ENCODE peak calls at places on chromosomes 11 and 22, in ten cellular contexts. One of them, this sample, is unnamed.

GRCh38 chr11:130719516-130719915 is 196.8 kb downstream of the SNX19 start:
- DNase-seq in SK-N-SH: no peak
- DNase-seq in right cardiac atrium: no peak
- DNase-seq in stimulated activated CD4-positive, alpha-beta T cell treated with anti-CD3 and anti-CD28 coated beads, Interleukin-1b, Interleukin-23, amount 100 ng/mL, for 48 hours: no peak
- DNase-seq in activated naive CD4-positive, alpha-beta T cell: no peak
- DNase-seq in AG09319: no peak
- DNase-seq in PC-9: no peak
- DNase-seq in NCI-H1417: no peak
- DNase-seq in stimulated activated naive CD4-positive, alpha-beta T cell: no peak
- DNase-seq in hepatocyte: no peak
- DNase-seq in this sample: no peak

GRCh38 chr22:22812031-22812905 is 75.3 kb upstream of the IGLL5 start:
- DNase-seq in SK-N-SH: no peak
- DNase-seq in stimulated activated naive CD4-positive, alpha-beta T cell: no peak
- DNase-seq in PC-9: no peak
- DNase-seq in NCI-H1417: no peak
- DNase-seq in hepatocyte: no peak
- DNase-seq in activated naive CD4-positive, alpha-beta T cell: no peak
- DNase-seq in right cardiac atrium: no peak
- DNase-seq in stimulated activated CD4-positive, alpha-beta T cell treated with anti-CD3 and anti-CD28 coated beads, Interleukin-1b, Interleukin-23, amount 100 ng/mL, for 48 hours: no peak
- DNase-seq in AG09319: no peak
- DNase-seq in this sample: no peak

GRCh38 chr11:86805873-86806310 is 5.5 kb downstream of the PRSS23 start:
- DNase-seq in hepatocyte: no peak
- DNase-seq in stimulated activated CD4-positive, alpha-beta T cell treated with anti-CD3 and anti-CD28 coated beads, Interleukin-1b, Interleukin-23, amount 100 ng/mL, for 48 hours: peak; percentile 65
- DNase-seq in PC-9: no peak
- DNase-seq in NCI-H1417: no peak
- DNase-seq in SK-N-SH: no peak
- DNase-seq in stimulated activated naive CD4-positive, alpha-beta T cell: no peak
- DNase-seq in activated naive CD4-positive, alpha-beta T cell: no peak
- DNase-seq in right cardiac atrium: peak; percentile 39
- DNase-seq in AG09319: no peak
- DNase-seq in this sample: peak; percentile 52

GRCh38 chr22:46066691-46067090 is 83.6 kb upstream of the PPARA start:
- DNase-seq in hepatocyte: no peak
- DNase-seq in NCI-H1417: no peak
- DNase-seq in AG09319: no peak
- DNase-seq in stimulated activated CD4-positive, alpha-beta T cell treated with anti-CD3 and anti-CD28 coated beads, Interleukin-1b, Interleukin-23, amount 100 ng/mL, for 48 hours: no peak
- DNase-seq in PC-9: no peak
- DNase-seq in SK-N-SH: no peak
- DNase-seq in activated naive CD4-positive, alpha-beta T cell: no peak
- DNase-seq in stimulated activated naive CD4-positive, alpha-beta T cell: no peak
- DNase-seq in right cardiac atrium: peak; percentile 45
- DNase-seq in this sample: peak; percentile 65

GRCh38 chr11:70292863-70293262 is 22.4 kb downstream of the PPFIA1 start:
- DNase-seq in activated naive CD4-positive, alpha-beta T cell: no peak
- DNase-seq in NCI-H1417: no peak
- DNase-seq in PC-9: no peak
- DNase-seq in SK-N-SH: no peak
- DNase-seq in stimulated activated CD4-positive, alpha-beta T cell treated with anti-CD3 and anti-CD28 coated beads, Interleukin-1b, Interleukin-23, amount 100 ng/mL, for 48 hours: no peak
- DNase-seq in right cardiac atrium: no peak
- DNase-seq in AG09319: no peak
- DNase-seq in hepatocyte: no peak
- DNase-seq in stimulated activated naive CD4-positive, alpha-beta T cell: no peak
- DNase-seq in this sample: no peak

GRCh38 chr11:122709042-122709760 is 53.7 kb downstream of the UBASH3B start:
- DNase-seq in AG09319: no peak
- DNase-seq in PC-9: peak; percentile 64
- DNase-seq in NCI-H1417: no peak
- DNase-seq in stimulated activated CD4-positive, alpha-beta T cell treated with anti-CD3 and anti-CD28 coated beads, Interleukin-1b, Interleukin-23, amount 100 ng/mL, for 48 hours: no peak
- DNase-seq in SK-N-SH: no peak
- DNase-seq in right cardiac atrium: no peak
- DNase-seq in activated naive CD4-positive, alpha-beta T cell: no peak
- DNase-seq in stimulated activated naive CD4-positive, alpha-beta T cell: no peak
- DNase-seq in hepatocyte: no peak
- DNase-seq in this sample: peak; percentile 88

GRCh38 chr11:96103721-96104120 is 179.8 kb upstream of the MTMR2 start:
- DNase-seq in right cardiac atrium: no peak
- DNase-seq in activated naive CD4-positive, alpha-beta T cell: no peak
- DNase-seq in PC-9: no peak
- DNase-seq in SK-N-SH: no peak
- DNase-seq in hepatocyte: no peak
- DNase-seq in AG09319: no peak
- DNase-seq in stimulated activated CD4-positive, alpha-beta T cell treated with anti-CD3 and anti-CD28 coated beads, Interleukin-1b, Interleukin-23, amount 100 ng/mL, for 48 hours: no peak
- DNase-seq in NCI-H1417: no peak
- DNase-seq in stimulated activated naive CD4-positive, alpha-beta T cell: no peak
- DNase-seq in this sample: no peak

GRCh38 chr11:122339661-122340060 is 223.6 kb upstream of the BLID start:
- DNase-seq in stimulated activated CD4-positive, alpha-beta T cell treated with anti-CD3 and anti-CD28 coated beads, Interleukin-1b, Interleukin-23, amount 100 ng/mL, for 48 hours: no peak
- DNase-seq in PC-9: no peak
- DNase-seq in hepatocyte: no peak
- DNase-seq in stimulated activated naive CD4-positive, alpha-beta T cell: no peak
- DNase-seq in activated naive CD4-positive, alpha-beta T cell: no peak
- DNase-seq in AG09319: no peak
- DNase-seq in right cardiac atrium: no peak
- DNase-seq in NCI-H1417: no peak
- DNase-seq in SK-N-SH: peak; percentile 14
- DNase-seq in this sample: no peak

GRCh38 chr22:26169312-26170111 is at the start of gene SEZ6L:
- DNase-seq in hepatocyte: peak; percentile 22
- DNase-seq in AG09319: no peak
- DNase-seq in right cardiac atrium: peak; percentile 67
- DNase-seq in activated naive CD4-positive, alpha-beta T cell: no peak
- DNase-seq in NCI-H1417: peak; percentile 80
- DNase-seq in SK-N-SH: peak; percentile 90
- DNase-seq in stimulated activated naive CD4-positive, alpha-beta T cell: no peak
- DNase-seq in PC-9: no peak
- DNase-seq in stimulated activated CD4-positive, alpha-beta T cell treated with anti-CD3 and anti-CD28 coated beads, Interleukin-1b, Interleukin-23, amount 100 ng/mL, for 48 hours: no peak
- DNase-seq in this sample: no peak

GRCh38 chr11:75867778-75868374 is 52.9 kb downstream of the UVRAG start:
- DNase-seq in stimulated activated CD4-positive, alpha-beta T cell treated with anti-CD3 and anti-CD28 coated beads, Interleukin-1b, Interleukin-23, amount 100 ng/mL, for 48 hours: no peak
- DNase-seq in NCI-H1417: peak; percentile 80
- DNase-seq in right cardiac atrium: no peak
- DNase-seq in stimulated activated naive CD4-positive, alpha-beta T cell: peak; percentile 53
- DNase-seq in PC-9: peak; percentile 14
- DNase-seq in hepatocyte: peak; percentile 71
- DNase-seq in activated naive CD4-positive, alpha-beta T cell: peak; percentile 1
- DNase-seq in SK-N-SH: peak; percentile 59
- DNase-seq in AG09319: no peak
- DNase-seq in this sample: peak; percentile 26

GRCh38 chr11:103622296-103622695 is 414.1 kb upstream of the DDI1 start:
- DNase-seq in stimulated activated naive CD4-positive, alpha-beta T cell: no peak
- DNase-seq in PC-9: no peak
- DNase-seq in hepatocyte: no peak
- DNase-seq in NCI-H1417: no peak
- DNase-seq in stimulated activated CD4-positive, alpha-beta T cell treated with anti-CD3 and anti-CD28 coated beads, Interleukin-1b, Interleukin-23, amount 100 ng/mL, for 48 hours: no peak
- DNase-seq in right cardiac atrium: no peak
- DNase-seq in SK-N-SH: peak; percentile 16
- DNase-seq in activated naive CD4-positive, alpha-beta T cell: no peak
- DNase-seq in AG09319: no peak
- DNase-seq in this sample: no peak

GRCh38 chr11:106386519-106386918 is 309.1 kb downstream of the AASDHPPT start:
- DNase-seq in activated naive CD4-positive, alpha-beta T cell: no peak
- DNase-seq in hepatocyte: no peak
- DNase-seq in PC-9: no peak
- DNase-seq in SK-N-SH: no peak
- DNase-seq in stimulated activated CD4-positive, alpha-beta T cell treated with anti-CD3 and anti-CD28 coated beads, Interleukin-1b, Interleukin-23, amount 100 ng/mL, for 48 hours: no peak
- DNase-seq in stimulated activated naive CD4-positive, alpha-beta T cell: no peak
- DNase-seq in AG09319: no peak
- DNase-seq in right cardiac atrium: no peak
- DNase-seq in NCI-H1417: no peak
- DNase-seq in this sample: no peak

GRCh38 chr11:1479006-1479677 is 7.4 kb downstream of the MOB2 start:
- DNase-seq in stimulated activated naive CD4-positive, alpha-beta T cell: no peak
- DNase-seq in SK-N-SH: no peak
- DNase-seq in NCI-H1417: no peak
- DNase-seq in AG09319: no peak
- DNase-seq in stimulated activated CD4-positive, alpha-beta T cell treated with anti-CD3 and anti-CD28 coated beads, Interleukin-1b, Interleukin-23, amount 100 ng/mL, for 48 hours: no peak
- DNase-seq in PC-9: no peak
- DNase-seq in activated naive CD4-positive, alpha-beta T cell: no peak
- DNase-seq in right cardiac atrium: peak; percentile 47
- DNase-seq in hepatocyte: no peak
- DNase-seq in this sample: no peak

GRCh38 chr11:71130106-71130505 is 122.3 kb downstream of the SHANK2 start:
- DNase-seq in SK-N-SH: no peak
- DNase-seq in right cardiac atrium: no peak
- DNase-seq in stimulated activated naive CD4-positive, alpha-beta T cell: no peak
- DNase-seq in AG09319: no peak
- DNase-seq in hepatocyte: no peak
- DNase-seq in NCI-H1417: no peak
- DNase-seq in stimulated activated CD4-positive, alpha-beta T cell treated with anti-CD3 and anti-CD28 coated beads, Interleukin-1b, Interleukin-23, amount 100 ng/mL, for 48 hours: no peak
- DNase-seq in PC-9: no peak
- DNase-seq in activated naive CD4-positive, alpha-beta T cell: no peak
- DNase-seq in this sample: no peak

GRCh38 chr22:32206774-32207758 is 2.2 kb upstream of the RFPL2 start:
- DNase-seq in AG09319: no peak
- DNase-seq in stimulated activated CD4-positive, alpha-beta T cell treated with anti-CD3 and anti-CD28 coated beads, Interleukin-1b, Interleukin-23, amount 100 ng/mL, for 48 hours: no peak
- DNase-seq in NCI-H1417: peak; percentile 1
- DNase-seq in right cardiac atrium: peak; percentile 66
- DNase-seq in stimulated activated naive CD4-positive, alpha-beta T cell: peak; percentile 17
- DNase-seq in PC-9: peak; percentile 25
- DNase-seq in SK-N-SH: peak; percentile 32
- DNase-seq in hepatocyte: peak; percentile 39
- DNase-seq in activated naive CD4-positive, alpha-beta T cell: no peak
- DNase-seq in this sample: peak; percentile 42

GRCh38 chr11:124875401-124875800 is 10.2 kb downstream of the ROBO3 start:
- DNase-seq in NCI-H1417: no peak
- DNase-seq in right cardiac atrium: no peak
- DNase-seq in activated naive CD4-positive, alpha-beta T cell: no peak
- DNase-seq in stimulated activated naive CD4-positive, alpha-beta T cell: no peak
- DNase-seq in AG09319: no peak
- DNase-seq in PC-9: no peak
- DNase-seq in stimulated activated CD4-positive, alpha-beta T cell treated with anti-CD3 and anti-CD28 coated beads, Interleukin-1b, Interleukin-23, amount 100 ng/mL, for 48 hours: no peak
- DNase-seq in hepatocyte: no peak
- DNase-seq in SK-N-SH: no peak
- DNase-seq in this sample: no peak

GRCh38 chr22:17942721-17943120 is 81.6 kb downstream of the MICAL3 start:
- DNase-seq in AG09319: no peak
- DNase-seq in stimulated activated CD4-positive, alpha-beta T cell treated with anti-CD3 and anti-CD28 coated beads, Interleukin-1b, Interleukin-23, amount 100 ng/mL, for 48 hours: no peak
- DNase-seq in stimulated activated naive CD4-positive, alpha-beta T cell: no peak
- DNase-seq in activated naive CD4-positive, alpha-beta T cell: no peak
- DNase-seq in right cardiac atrium: no peak
- DNase-seq in SK-N-SH: peak; percentile 43
- DNase-seq in hepatocyte: no peak
- DNase-seq in PC-9: no peak
- DNase-seq in NCI-H1417: no peak
- DNase-seq in this sample: no peak

GRCh38 chr11:57324154-57324885 is 432 bp downstream of the TNKS1BP1 start:
- DNase-seq in stimulated activated CD4-positive, alpha-beta T cell treated with anti-CD3 and anti-CD28 coated beads, Interleukin-1b, Interleukin-23, amount 100 ng/mL, for 48 hours: peak; percentile 19
- DNase-seq in NCI-H1417: peak; percentile 77
- DNase-seq in PC-9: peak; percentile 50
- DNase-seq in hepatocyte: peak; percentile 81
- DNase-seq in SK-N-SH: peak; percentile 94
- DNase-seq in AG09319: no peak
- DNase-seq in activated naive CD4-positive, alpha-beta T cell: no peak
- DNase-seq in right cardiac atrium: peak; percentile 78
- DNase-seq in stimulated activated naive CD4-positive, alpha-beta T cell: no peak
- DNase-seq in this sample: peak; percentile 30

GRCh38 chr22:31212783-31213626 is 907 bp downstream of the LIMK2 start:
- DNase-seq in right cardiac atrium: peak; percentile 59
- DNase-seq in hepatocyte: no peak
- DNase-seq in activated naive CD4-positive, alpha-beta T cell: no peak
- DNase-seq in stimulated activated CD4-positive, alpha-beta T cell treated with anti-CD3 and anti-CD28 coated beads, Interleukin-1b, Interleukin-23, amount 100 ng/mL, for 48 hours: no peak
- DNase-seq in stimulated activated naive CD4-positive, alpha-beta T cell: no peak
- DNase-seq in PC-9: no peak
- DNase-seq in AG09319: no peak
- DNase-seq in SK-N-SH: peak; percentile 26
- DNase-seq in NCI-H1417: peak; percentile 35
- DNase-seq in this sample: no peak

GRCh38 chr11:2271327-2272240 is 1.2 kb upstream of the ASCL2 start:
- DNase-seq in stimulated activated naive CD4-positive, alpha-beta T cell: no peak
- DNase-seq in AG09319: no peak
- DNase-seq in right cardiac atrium: no peak
- DNase-seq in PC-9: peak; percentile 32
- DNase-seq in activated naive CD4-positive, alpha-beta T cell: no peak
- DNase-seq in SK-N-SH: no peak
- DNase-seq in hepatocyte: no peak
- DNase-seq in NCI-H1417: peak; percentile 7
- DNase-seq in stimulated activated CD4-positive, alpha-beta T cell treated with anti-CD3 and anti-CD28 coated beads, Interleukin-1b, Interleukin-23, amount 100 ng/mL, for 48 hours: no peak
- DNase-seq in this sample: no peak

GRCh38 chr11:108224366-108224765 is 1.5 kb downstream of the ATM start:
- DNase-seq in stimulated activated naive CD4-positive, alpha-beta T cell: peak; percentile 14
- DNase-seq in right cardiac atrium: no peak
- DNase-seq in NCI-H1417: no peak
- DNase-seq in PC-9: no peak
- DNase-seq in hepatocyte: no peak
- DNase-seq in SK-N-SH: no peak
- DNase-seq in activated naive CD4-positive, alpha-beta T cell: no peak
- DNase-seq in stimulated activated CD4-positive, alpha-beta T cell treated with anti-CD3 and anti-CD28 coated beads, Interleukin-1b, Interleukin-23, amount 100 ng/mL, for 48 hours: no peak
- DNase-seq in AG09319: no peak
- DNase-seq in this sample: no peak